ENCODE peak calls at places on chromosome 5, in ten cellular contexts. U, T, K, H, Z, Q, I, D, M and C are unnamed samples.

GRCh38 chr5:122351416-122352157 is 39.5 kb downstream of the SNCAIP start:
- DNase-seq in H (no peak), D (no peak), K (no peak), Q (no peak), T (no peak), I (no peak), U (no peak), M (no peak), Z (no peak), C (no peak)

GRCh38 chr5:125257057-125257970 is 510.9 kb upstream of the ZNF608 start:
- DNase-seq in I (no peak), Q (no peak), D (no peak), H (no peak), Z (no peak), U (no peak), T (no peak), K (no peak), M (no peak), C (no peak)

GRCh38 chr5:143227301-143227700 is 176.2 kb downstream of the NR3C1 start:
- DNase-seq in K (no peak), Q (no peak), H (no peak), T (no peak), Z (no peak), M (no peak), U (no peak), I (no peak), D (no peak), C (no peak)

GRCh38 chr5:174000078-174000477 is 11.1 kb downstream of the C5orf47 start:
- DNase-seq in H (no peak), D (no peak), Q (no peak), T (no peak), Z (no peak), I (no peak), M (no peak), U (no peak), K (no peak), C (no peak)

GRCh38 chr5:36704131-36704530 is 97.7 kb downstream of the SLC1A3 start:
- DNase-seq in Q (no peak), D (no peak), Z (no peak), I (no peak), K (no peak), M (no peak), T (no peak), U (no peak), H (no peak), C (no peak)

GRCh38 chr5:175252234-175252805 is 191.7 kb downstream of the DRD1 start:
- DNase-seq in H (peak; percentile 4), Z (no peak), U (no peak), Q (no peak), I (no peak), T (no peak), K (no peak), M (no peak), D (no peak), C (no peak)

GRCh38 chr5:87298687-87299362 is 31.1 kb downstream of the RASA1 start:
- DNase-seq in T (no peak), Q (no peak), M (no peak), I (no peak), K (no peak), D (no peak), Z (no peak), H (peak; percentile 57), U (no peak), C (no peak)

GRCh38 chr5:60945760-60946253 is 802 bp downstream of the NDUFAF2 start:
- DNase-seq in Q (peak; percentile 32), Z (peak; percentile 15), M (no peak), K (no peak), D (peak; percentile 1), H (peak; percentile 18), U (no peak), T (peak; percentile 23), I (no peak), C (no peak)

GRCh38 chr5:57441557-57441956 is 41.1 kb downstream of the ACTBL2 start:
- DNase-seq in K (no peak), H (peak; percentile 30), M (no peak), T (no peak), U (no peak), D (no peak), Z (peak; percentile 40), Q (peak; percentile 28), I (no peak), C (peak; percentile 26)

GRCh38 chr5:144183254-144183889 is 12.7 kb downstream of the KCTD16 start:
- DNase-seq in I (no peak), K (no peak), T (no peak), Q (peak; percentile 54), M (peak; percentile 11), U (no peak), Z (no peak), D (no peak), H (peak; percentile 68), C (no peak)

GRCh38 chr5:28014779-28015178 is 976.4 kb upstream of the CDH9 start:
- DNase-seq in I (no peak), U (no peak), H (peak; percentile 53), K (no peak), Z (no peak), T (no peak), M (no peak), D (no peak), Q (peak; percentile 47), C (peak; percentile 25)

GRCh38 chr5:138230981-138231589 is 18.0 kb upstream of the CDC23 start:
- DNase-seq in Q (peak; percentile 57), H (peak; percentile 10), I (no peak), K (no peak), D (no peak), Z (no peak), U (no peak), T (no peak), M (no peak), C (no peak)

GRCh38 chr5:139649082-139649991 is 1.2 kb downstream of the CXXC5 start:
- DNase-seq in Z (no peak), T (no peak), U (no peak), Q (no peak), K (no peak), M (no peak), H (peak; percentile 22), I (no peak), D (no peak), C (no peak)

GRCh38 chr5:141868541-141868940 is 9.7 kb downstream of the PCDH1 start:
- DNase-seq in T (no peak), Q (no peak), I (no peak), M (no peak), K (no peak), U (no peak), Z (no peak), H (no peak), D (no peak), C (no peak)

GRCh38 chr5:143564417-143564816 is 160.9 kb upstream of the NR3C1 start:
- DNase-seq in Z (no peak), U (no peak), I (no peak), K (no peak), H (no peak), D (no peak), T (no peak), M (no peak), Q (no peak), C (no peak)

GRCh38 chr5:152259702-152260101 is 145.4 kb downstream of the NMUR2 start:
- DNase-seq in M (no peak), K (no peak), Q (no peak), I (peak; percentile 9), D (no peak), T (no peak), Z (no peak), U (no peak), H (no peak), C (no peak)

GRCh38 chr5:6759401-6759800 is 46.2 kb downstream of the TENT4A start:
- DNase-seq in H (peak; percentile 49), Z (peak; percentile 47), M (no peak), K (no peak), D (no peak), Q (peak; percentile 56), I (no peak), T (no peak), U (no peak), C (no peak)

GRCh38 chr5:97297063-97297715 is 114.1 kb upstream of the RIOK2 start:
- DNase-seq in M (peak; percentile 35), K (no peak), H (peak; percentile 72), T (peak; percentile 5), D (no peak), Q (peak; percentile 31), I (no peak), Z (peak; percentile 13), U (no peak), C (peak; percentile 74)

GRCh38 chr5:95822038-95822407 is 503 bp downstream of the GLRX start:
- DNase-seq in M (peak; percentile 19), I (peak; percentile 67), Q (peak; percentile 38), H (peak; percentile 26), D (no peak), T (peak; percentile 50), Z (no peak), K (no peak), U (no peak), C (peak; percentile 65)